ENCODE peak calls at places on chromosomes 7 and 10, in nine cellular contexts. O is DMS153; K is effector CD4-positive, alpha-beta T cell; N is spleen; T is ELR; B is HEK293T; R is SW 1271; L is hypothalamus; F is GM23248. M is an unnamed sample.

GRCh38 chr10:78470267-78471103 is 436.8 kb downstream of the RPS24 start:
- DNase-seq in O (peak; percentile 99), K (no peak), N (no peak), T (no peak), B (no peak), R (no peak), L (no peak), F (no peak), M (peak; percentile 11)

GRCh38 chr7:65404020-65404419 is 30.4 kb downstream of the ZNF92 start:
- DNase-seq in O (no peak), K (no peak), N (no peak), T (no peak), B (no peak), R (no peak), L (no peak), F (no peak), M (no peak)

GRCh38 chr7:32871624-32872371 is 19.8 kb downstream of the KBTBD2 start:
- DNase-seq in O (no peak), K (no peak), N (no peak), T (no peak), B (no peak), R (no peak), L (no peak), F (no peak), M (no peak)

GRCh38 chr7:1963575-1963974 is 269.2 kb downstream of the MAD1L1 start:
- DNase-seq in O (no peak), K (no peak), N (no peak), T (no peak), B (no peak), R (no peak), L (no peak), F (no peak), M (no peak)

GRCh38 chr7:28672397-28672797 is 260.1 kb downstream of the CREB5 start:
- DNase-seq in O (no peak), K (no peak), N (no peak), T (no peak), B (no peak), R (no peak), L (no peak), F (no peak), M (no peak)

GRCh38 chr7:3087243-3087642 is 43.6 kb upstream of the CARD11 start:
- DNase-seq in O (no peak), K (no peak), N (no peak), T (peak; percentile 40), B (no peak), R (no peak), L (no peak), F (no peak), M (no peak)

GRCh38 chr7:155017834-155018233 is 14.9 kb upstream of the PAXIP1 start:
- DNase-seq in O (no peak), K (no peak), N (no peak), T (no peak), B (no peak), R (no peak), L (no peak), F (no peak), M (no peak)

GRCh38 chr10:3395487-3395886 is 222.9 kb upstream of the PITRM1 start:
- DNase-seq in O (peak; percentile 67), K (no peak), N (no peak), T (no peak), B (no peak), R (no peak), L (no peak), F (no peak), M (no peak)

GRCh38 chr10:126783806-126784205 is 113.3 kb upstream of the C10orf90 start:
- DNase-seq in O (no peak), K (no peak), N (no peak), T (peak; percentile 3), B (no peak), R (no peak), L (no peak), F (no peak), M (no peak)

GRCh38 chr10:85995791-85996190 is 370.8 kb downstream of the GRID1 start:
- DNase-seq in O (peak; percentile 36), K (no peak), N (no peak), T (peak; percentile 18), B (peak; percentile 31), R (peak; percentile 26), L (peak; percentile 54), F (peak; percentile 36), M (peak; percentile 12)

GRCh38 chr10:49169776-49170175 is 18.4 kb downstream of the TMEM273 start:
- DNase-seq in O (no peak), K (no peak), N (no peak), T (no peak), B (no peak), R (no peak), L (no peak), F (no peak), M (no peak)

GRCh38 chr7:140209866-140210609 is 33.3 kb upstream of the KDM7A start:
- DNase-seq in O (no peak), K (no peak), N (peak; percentile 91), T (no peak), B (peak; percentile 6), R (no peak), L (peak; percentile 20), F (no peak), M (no peak)

GRCh38 chr10:29970576-29970975 is 88.8 kb downstream of the JCAD start:
- DNase-seq in O (no peak), K (no peak), N (no peak), T (no peak), B (no peak), R (no peak), L (no peak), F (no peak), M (no peak)

GRCh38 chr10:104328916-104329710 is 9.2 kb downstream of the ITPRIP start:
- DNase-seq in O (peak; percentile 36), K (peak; percentile 73), N (peak; percentile 92), T (peak; percentile 96), B (peak; percentile 37), R (peak; percentile 85), L (peak; percentile 49), F (peak; percentile 98), M (peak; percentile 99)

GRCh38 chr10:10038358-10038757 is 979.3 kb upstream of the CELF2 start:
- DNase-seq in O (no peak), K (no peak), N (no peak), T (no peak), B (no peak), R (no peak), L (no peak), F (no peak), M (no peak)

GRCh38 chr7:27640914-27641570 is 21.6 kb downstream of the HIBADH start:
- DNase-seq in O (no peak), K (no peak), N (no peak), T (peak; percentile 79), B (no peak), R (peak; percentile 70), L (no peak), F (peak; percentile 29), M (peak; percentile 60)

GRCh38 chr7:101625076-101625914 is 3.8 kb downstream of the MYL10 start:
- DNase-seq in O (no peak), K (no peak), N (no peak), T (no peak), B (no peak), R (no peak), L (no peak), F (peak; percentile 71), M (peak; percentile 6)

GRCh38 chr7:73770002-73770859 is at the start of gene CLDN3:
- DNase-seq in O (peak; percentile 96), K (no peak), N (no peak), T (peak; percentile 15), B (no peak), R (no peak), L (no peak), F (peak; percentile 40), M (no peak)

GRCh38 chr7:133770863-133771492 is 356.2 kb upstream of the LRGUK start:
- DNase-seq in O (no peak), K (no peak), N (no peak), T (peak; percentile 61), B (no peak), R (no peak), L (no peak), F (peak; percentile 58), M (peak; percentile 67)

GRCh38 chr7:43337811-43338210 is 225.4 kb downstream of the HECW1 start:
- DNase-seq in O (no peak), K (no peak), N (no peak), T (no peak), B (no peak), R (no peak), L (no peak), F (no peak), M (no peak)

GRCh38 chr10:62527019-62527827 is 153.1 kb downstream of the ZNF365 start:
- DNase-seq in O (no peak), K (no peak), N (peak; percentile 84), T (no peak), B (no peak), R (no peak), L (no peak), F (no peak), M (peak; percentile 40)

GRCh38 chr10:3107426-3107961 is 40.1 kb downstream of the PFKP start:
- DNase-seq in O (no peak), K (no peak), N (no peak), T (no peak), B (no peak), R (no peak), L (peak; percentile 80), F (peak; percentile 94), M (peak; percentile 97)

GRCh38 chr10:102243304-102243703 is 2.0 kb upstream of the PITX3 start:
- DNase-seq in O (no peak), K (no peak), N (no peak), T (peak; percentile 94), B (no peak), R (peak; percentile 31), L (no peak), F (peak; percentile 89), M (peak; percentile 89)

M was measured in fibroblast of mammary gland.